ENCODE peak calls at places on chromosomes 1 and 21, in seven cellular contexts. N is A673, T is uterus, Z is esophagus muscularis mucosa, E is tibial nerve, O is A549, F is mesenchymal stem cell. R is an unnamed sample.

GRCh38 chr1:227919916-227920315 is 27.8 kb downstream of the WNT9A start:
- DNase-seq in O (no peak), Z (no peak), E (no peak), F (no peak), N (no peak), T (no peak), R (no peak)

GRCh38 chr1:78292361-78292760 is 198.4 kb upstream of the PTGFR start:
- DNase-seq in T (no peak), F (peak), N (no peak), E (no peak), Z (no peak), O (no peak), R (no peak)

GRCh38 chr1:97441966-97442365 is 478.9 kb downstream of the DPYD start:
- DNase-seq in O (no peak), F (no peak), Z (no peak), E (no peak), T (no peak), N (no peak), R (no peak)

GRCh38 chr1:201042663-201043461 is 19.3 kb upstream of the KIF21B start:
- DNase-seq in T (peak), F (peak), E (peak), Z (no peak), O (peak), N (peak), R (peak)

GRCh38 chr1:185632659-185633428 is 101.3 kb upstream of the HMCN1 start:
- DNase-seq in F (peak), Z (no peak), T (no peak), N (no peak), E (no peak), O (no peak), R (no peak)

GRCh38 chr1:78577257-78578100 is 42.8 kb upstream of the IFI44L start:
- DNase-seq in N (peak), F (no peak), T (no peak), O (no peak), E (no peak), Z (no peak), R (no peak)

GRCh38 chr1:36514501-36514900 is 31.8 kb upstream of the CSF3R start:
- DNase-seq in Z (no peak), E (no peak), O (no peak), N (no peak), T (no peak), F (no peak), R (no peak)

GRCh38 chr1:13577846-13578245 is 5.8 kb upstream of the PDPN start:
- DNase-seq in O (no peak), F (no peak), Z (no peak), T (no peak), N (no peak), E (no peak), R (no peak)

GRCh38 chr1:192705510-192705909 is 69.6 kb downstream of the RGS13 start:
- DNase-seq in T (no peak), O (no peak), E (no peak), F (no peak), Z (no peak), N (no peak), R (no peak)

GRCh38 chr1:229431270-229432115 is 2.4 kb downstream of the ACTA1 start:
- DNase-seq in Z (no peak), O (no peak), F (no peak), E (no peak), N (peak), T (no peak), R (no peak)

GRCh38 chr1:172163479-172164215 is 256.8 kb upstream of the C1orf105 start:
- DNase-seq in E (no peak), T (no peak), O (no peak), N (no peak), F (peak), Z (no peak), R (no peak)

GRCh38 chr1:50659107-50659628 is 235.9 kb upstream of the DMRTA2 start:
- DNase-seq in O (no peak), N (no peak), Z (no peak), E (no peak), T (no peak), F (no peak), R (no peak)

GRCh38 chr1:44251989-44252625 is 38.8 kb downstream of the DMAP1 start:
- DNase-seq in F (no peak), E (no peak), O (no peak), Z (no peak), T (no peak), N (no peak), R (no peak)

GRCh38 chr1:2174348-2175054 is 20.1 kb downstream of the FAAP20 start:
- DNase-seq in N (peak), T (peak), E (peak), F (peak), O (peak), Z (no peak), R (no peak)

GRCh38 chr1:96030312-96030711 is 691.3 kb upstream of the PTBP2 start:
- DNase-seq in E (no peak), O (no peak), T (no peak), F (no peak), N (no peak), Z (no peak), R (no peak)

GRCh38 chr1:31583995-31584868 is 7.9 kb downstream of the TINAGL1 start:
- DNase-seq in F (peak), T (peak), Z (no peak), E (no peak), N (no peak), O (no peak), R (peak)

GRCh38 chr1:170410391-170411146 is 121.4 kb upstream of the GORAB start:
- DNase-seq in F (peak), T (no peak), E (peak), N (no peak), Z (no peak), O (no peak), R (no peak)

GRCh38 chr1:26474824-26475223 is 2.6 kb downstream of the HMGN2 start:
- DNase-seq in T (no peak), N (no peak), E (no peak), O (no peak), Z (no peak), F (no peak), R (no peak)

GRCh38 chr1:178908358-178908757 is 37.5 kb upstream of the ANGPTL1 start:
- DNase-seq in O (no peak), T (no peak), N (no peak), F (no peak), E (no peak), Z (no peak), R (no peak)

GRCh38 chr1:115090547-115090946 is 1.2 kb upstream of the TSPAN2 start:
- DNase-seq in O (no peak), F (no peak), N (peak), Z (no peak), E (no peak), T (peak), R (no peak)

GRCh38 chr21:25967566-25968438 is 202.8 kb downstream of the APP start:
- DNase-seq in O (no peak), T (no peak), Z (no peak), N (peak), E (no peak), F (peak), R (no peak)
- H3K27ac ChIP-seq in O (no peak), T (peak), Z (peak), N (peak), E (peak), F (no peak), R (peak)

GRCh38 chr1:15141933-15142647 is 11.5 kb upstream of the TMEM51 start:
- DNase-seq in T (no peak), N (peak), Z (no peak), F (peak), E (no peak), O (no peak), R (no peak)
- H3K27ac ChIP-seq in T (no peak), N (no peak), Z (no peak), F (no peak), E (no peak), O (no peak), R (no peak)

GRCh38 chr1:184020855-184021254 is 16.7 kb downstream of the COLGALT2 start:
- DNase-seq in N (no peak), T (no peak), Z (no peak), E (no peak), F (no peak), O (no peak), R (no peak)

GRCh38 chr1:184020328-184020727 is 17.2 kb downstream of the COLGALT2 start:
- DNase-seq in F (no peak), O (no peak), Z (no peak), N (no peak), T (no peak), E (no peak), R (no peak)

GRCh38 chr1:184023133-184023532 is 14.4 kb downstream of the COLGALT2 start:
- DNase-seq in T (no peak), F (no peak), Z (no peak), O (no peak), E (no peak), N (peak), R (no peak)

GRCh38 chr1:184022651-184023050 is 14.9 kb downstream of the COLGALT2 start:
- DNase-seq in E (no peak), Z (no peak), N (peak), F (peak), T (peak), O (no peak), R (no peak)

DNA sequence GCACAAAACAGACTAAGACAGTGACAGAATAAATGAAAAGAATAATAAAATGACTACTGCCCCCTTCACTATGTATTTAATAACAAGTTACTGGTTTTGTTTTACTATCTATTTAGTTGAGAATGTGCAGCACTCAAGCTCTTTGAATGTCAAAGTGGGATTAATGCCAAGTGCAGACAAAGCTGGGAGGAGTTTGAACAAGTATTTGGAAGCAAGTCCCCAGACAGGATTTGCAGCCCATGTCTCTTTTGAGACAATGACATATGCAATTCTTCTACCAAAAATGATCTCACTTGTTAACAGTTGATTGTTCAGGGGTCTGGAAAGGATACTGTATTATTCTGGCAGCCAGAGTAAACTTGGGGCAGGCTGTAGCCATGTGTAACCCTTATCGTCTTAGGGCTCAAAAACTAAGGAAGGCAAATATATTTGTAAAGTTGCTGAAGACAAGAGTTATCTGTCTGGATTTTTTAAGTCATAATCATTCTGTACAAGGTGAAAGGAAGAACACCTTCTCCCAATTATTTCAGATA is 15.8 kb downstream of the COLGALT2 start:
- DNase-seq in F (no peak), E (no peak), T (no peak), O (no peak), N (peak), Z (no peak), R (no peak)
- H3K27ac ChIP-seq in F (no peak), E (no peak), T (no peak), O (no peak), N (peak), Z (peak), R (peak)

GRCh38 chr1:111595807-111596206 is 23.8 kb upstream of the RAP1A start:
- DNase-seq in N (no peak), F (no peak), E (no peak), O (no peak), T (no peak), Z (no peak), R (no peak)
- H3K27ac ChIP-seq in N (no peak), F (no peak), E (no peak), O (no peak), T (no peak), Z (peak), R (no peak)

GRCh38 chr1:248361111-248361715 is at the start of gene OR2T4:
- DNase-seq in T (no peak), N (no peak), F (no peak), E (no peak), O (no peak), Z (no peak), R (no peak)

DNA sequence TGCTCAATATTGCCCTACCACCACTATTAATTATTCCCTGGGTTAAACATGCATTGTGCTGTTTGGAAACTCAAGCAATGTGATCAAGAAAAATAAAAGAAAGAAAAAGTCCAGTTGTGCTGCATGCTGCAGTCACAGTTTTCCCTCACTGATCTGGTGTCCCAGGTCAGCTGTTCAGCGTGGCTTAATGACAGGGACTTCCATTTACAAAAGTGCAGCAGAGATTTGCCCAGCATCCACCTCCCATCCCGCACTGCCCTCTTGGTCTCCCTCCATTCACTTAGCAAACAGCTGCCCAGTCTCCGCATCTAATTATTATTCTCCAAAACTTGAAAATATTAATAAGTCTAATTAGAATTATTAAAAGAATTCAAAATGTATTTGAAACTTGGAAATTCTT is 2.0 kb upstream of the OR2T4 start:
- DNase-seq in N (no peak), Z (no peak), T (no peak), O (no peak), E (no peak), F (no peak), R (no peak)
- H3K27ac ChIP-seq in N (no peak), Z (no peak), T (no peak), O (no peak), E (no peak), F (no peak), R (peak)

DNA sequence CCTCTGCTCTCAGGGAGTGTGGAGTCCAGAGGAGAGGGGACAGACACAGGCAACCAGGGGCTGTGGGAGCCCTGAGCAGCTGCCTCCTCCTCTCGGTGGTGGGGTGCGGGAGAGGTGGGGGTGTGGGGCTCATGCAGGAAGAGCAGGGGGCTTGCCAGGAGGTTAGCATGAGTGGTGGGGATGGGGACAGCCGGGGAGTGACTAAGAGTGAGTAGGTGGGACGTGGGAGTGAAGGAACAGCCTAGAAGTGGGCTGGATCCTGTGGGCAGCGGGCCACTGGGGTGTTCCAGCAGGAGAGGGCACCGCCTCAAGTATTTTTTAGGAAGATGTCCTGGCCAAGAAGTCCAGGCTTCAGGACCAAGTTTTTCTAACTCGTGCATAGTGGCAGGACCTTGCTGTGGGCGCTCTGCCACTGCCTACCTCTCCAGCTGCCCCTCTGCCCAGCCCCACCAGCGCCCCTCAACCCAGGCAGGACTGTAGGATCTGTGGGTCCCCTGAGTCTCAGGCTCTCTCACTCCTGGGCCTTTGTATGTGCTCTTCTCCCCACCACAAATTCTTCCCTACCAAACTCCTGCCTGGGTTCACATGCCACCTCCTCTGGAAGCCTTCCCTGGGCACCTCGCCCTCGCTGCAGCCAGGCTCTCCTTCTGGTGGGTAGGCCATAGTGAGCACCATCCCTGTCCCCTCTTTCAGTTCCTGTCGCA is 18.8 kb upstream of the LHX4 start:
- DNase-seq in T (no peak), Z (no peak), E (no peak), F (no peak), O (no peak), N (no peak), R (no peak)
- H3K27ac ChIP-seq in T (no peak), Z (no peak), E (no peak), F (no peak), O (no peak), N (no peak), R (no peak)

R was measured in caudate nucleus.